ENCODE peak calls at places on chromosome 15, in six cellular contexts. B, H, O, U, L and N are unnamed samples.

GRCh38 chr15:90376789-90377188 is 11.3 kb upstream of the IQGAP1 start:
- DNase-seq in B (no peak), H (no peak), O (no peak), U (no peak), L (peak; percentile 60), N (no peak)

GRCh38 chr15:73328986-73329385 is 39.8 kb downstream of the HCN4 start:
- DNase-seq in B (no peak), H (no peak), O (no peak), U (no peak), L (no peak), N (no peak)

GRCh38 chr15:96336643-96337353 is 6.3 kb downstream of the NR2F2 start:
- DNase-seq in B (no peak), H (peak; percentile 42), O (no peak), U (no peak), L (no peak), N (no peak)

GRCh38 chr15:73403171-73403570 is 34.4 kb upstream of the HCN4 start:
- DNase-seq in B (no peak), H (no peak), O (no peak), U (no peak), L (no peak), N (no peak)

GRCh38 chr15:96331942-96332853 is 1.7 kb downstream of the NR2F2 start:
- DNase-seq in B (no peak), H (peak; percentile 52), O (no peak), U (peak; percentile 56), L (peak; percentile 72), N (peak; percentile 62)

GRCh38 chr15:89659295-89659694 is 4.0 kb upstream of the KIF7 start:
- DNase-seq in B (no peak), H (no peak), O (no peak), U (no peak), L (no peak), N (no peak)

GRCh38 chr15:40902605-40903561 is 8.6 kb downstream of the VPS18 start:
- DNase-seq in B (no peak), H (peak; percentile 83), O (no peak), U (no peak), L (peak; percentile 99), N (peak; percentile 38)

GRCh38 chr15:88680241-88680910 is 41.6 kb downstream of the ISG20 start:
- DNase-seq in B (no peak), H (no peak), O (no peak), U (no peak), L (no peak), N (no peak)

GRCh38 chr15:74295800-74296199 is 59.7 kb downstream of the CCDC33 start:
- DNase-seq in B (no peak), H (no peak), O (no peak), U (no peak), L (no peak), N (no peak)

GRCh38 chr15:101142711-101143110 is 109.1 kb downstream of the CHSY1 start:
- DNase-seq in B (no peak), H (no peak), O (no peak), U (no peak), L (no peak), N (no peak)

GRCh38 chr15:70053006-70053702 is 44.6 kb downstream of the TLE3 start:
- DNase-seq in B (no peak), H (no peak), O (no peak), U (no peak), L (no peak), N (no peak)

GRCh38 chr15:73748731-73749130 is 4.4 kb downstream of the INSYN1 start:
- DNase-seq in B (no peak), H (no peak), O (no peak), U (no peak), L (no peak), N (no peak)

DNA sequence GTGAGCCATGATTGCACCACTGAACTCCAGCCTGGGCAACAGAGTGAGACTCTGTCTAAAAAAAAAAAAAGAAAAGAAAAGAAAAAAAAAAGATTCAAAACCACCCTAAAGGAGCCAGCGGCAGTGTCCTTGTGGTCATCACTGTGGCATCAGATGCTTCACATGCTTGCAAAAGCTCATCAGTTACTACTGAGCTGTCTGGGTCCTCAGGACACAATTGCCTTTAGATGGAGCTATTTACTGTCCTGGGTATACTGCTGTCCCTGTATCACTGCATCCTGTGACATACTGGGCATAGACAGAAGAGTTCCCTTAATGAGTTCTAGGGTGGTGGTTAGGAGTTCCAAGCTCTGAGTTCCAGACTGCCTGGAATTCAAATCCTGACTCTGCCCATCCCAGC is 85.8 kb downstream of the LINGO1 start:
- DNase-seq in B (no peak), H (no peak), O (no peak), U (no peak), L (no peak), N (no peak)
- TF ChIP-seq CTCF in B (no peak), H (no peak), O (no peak), U (no peak), L (no peak), N (no peak)

GRCh38 chr15:53830707-53831386 is 71.4 kb upstream of the WDR72 start:
- DNase-seq in B (no peak), H (no peak), O (no peak), U (no peak), L (no peak), N (no peak)

GRCh38 chr15:53833134-53833624 is 73.7 kb upstream of the WDR72 start:
- DNase-seq in B (peak; percentile 1), H (no peak), O (no peak), U (no peak), L (no peak), N (no peak)

GRCh38 chr15:53834214-53834613 is 74.8 kb upstream of the WDR72 start:
- DNase-seq in B (no peak), H (no peak), O (no peak), U (no peak), L (no peak), N (no peak)

GRCh38 chr15:53829471-53829870 is 70.0 kb upstream of the WDR72 start:
- DNase-seq in B (no peak), H (no peak), O (no peak), U (no peak), L (no peak), N (no peak)

DNA sequence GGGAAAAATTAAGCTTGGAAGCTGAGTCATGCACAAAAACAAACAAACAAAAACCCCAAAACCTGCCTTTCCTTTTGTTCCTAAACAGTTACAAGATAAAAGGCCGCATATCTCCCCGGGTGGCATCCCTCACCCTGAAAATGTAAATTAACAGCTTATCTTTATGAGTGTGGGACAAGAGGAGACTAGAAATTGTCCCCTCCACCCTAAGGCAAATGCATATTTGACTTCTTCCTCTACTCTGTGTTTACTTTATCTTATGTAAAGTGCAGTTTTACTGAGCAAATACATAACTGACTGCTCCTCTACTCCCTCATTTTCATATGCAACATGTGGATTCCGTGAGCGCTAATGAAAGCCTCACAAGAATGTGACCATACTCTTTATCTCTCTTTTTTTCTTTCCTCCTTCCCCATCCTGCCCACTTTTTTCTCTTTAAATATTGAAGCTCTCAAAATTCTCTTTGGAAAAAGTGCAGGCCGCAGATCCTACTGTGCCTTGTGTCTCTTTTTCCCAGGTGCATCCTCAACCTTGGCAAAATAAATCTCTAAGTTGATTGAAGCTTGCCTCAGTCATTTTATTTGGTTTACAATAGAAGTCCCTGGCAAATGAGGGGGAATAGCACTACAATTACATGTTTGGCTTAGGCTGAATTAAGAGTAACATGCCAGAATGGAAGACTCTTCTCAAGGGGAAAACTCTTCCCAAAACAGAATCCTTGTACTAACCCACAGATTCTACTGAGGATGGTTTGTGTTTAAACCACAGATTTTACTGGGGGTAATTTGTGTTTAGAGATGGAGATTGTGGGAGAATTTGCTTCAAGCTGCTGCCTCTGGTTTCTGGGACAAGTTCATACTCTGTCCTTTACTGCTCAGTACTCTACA is 72.7 kb upstream of the WDR72 start:
- DNase-seq in B (no peak), H (no peak), O (no peak), U (no peak), L (no peak), N (no peak)
- H3K4me3 ChIP-seq in B (no peak overlapping the region), H (no peak overlapping the region), O (no peak overlapping the region), U (no peak overlapping the region), L (no peak overlapping the region), N (no peak overlapping the region)

GRCh38 chr15:66386204-66387123 is at the start of gene MAP2K1:
- DNase-seq in B (peak; percentile 96), H (peak; percentile 98), O (peak; percentile 80), U (peak; percentile 98), L (peak; percentile 98), N (peak; percentile 95)

GRCh38 chr15:66388576-66388975 is 1.9 kb downstream of the MAP2K1 start:
- DNase-seq in B (no peak), H (no peak), O (no peak), U (no peak), L (no peak), N (no peak)

GRCh38 chr15:66389098-66389858 is 2.6 kb downstream of the MAP2K1 start:
- DNase-seq in B (no peak), H (no peak), O (no peak), U (no peak), L (no peak), N (no peak)

GRCh38 chr15:66387176-66388056 is 704 bp downstream of the MAP2K1 start:
- DNase-seq in B (peak; percentile 83), H (peak; percentile 66), O (peak; percentile 20), U (peak; percentile 70), L (peak; percentile 47), N (peak; percentile 62)

DNA sequence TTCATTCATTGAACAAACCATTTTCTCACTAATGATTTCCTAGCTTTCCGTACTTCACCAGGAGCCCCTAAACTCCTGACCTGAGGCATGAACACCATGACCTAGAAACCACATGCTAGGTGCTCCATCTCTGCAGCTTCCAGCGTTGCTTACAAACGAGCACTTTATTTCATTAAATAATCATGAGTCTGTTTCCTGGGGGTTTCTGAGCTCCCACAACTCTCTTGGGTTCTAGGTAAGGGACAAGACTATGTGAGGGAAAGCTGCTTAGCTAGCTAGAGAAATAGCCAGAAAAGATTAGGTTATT is 1.3 kb downstream of the MAP2K1 start:
- DNase-seq in B (no peak), H (no peak), O (no peak), U (no peak), L (no peak), N (no peak)
- TF ChIP-seq CTCF in B (no peak), H (no peak), O (no peak), U (no peak), L (no peak), N (no peak)

GRCh38 chr15:78232951-78233350 is 1.4 kb downstream of the ACSBG1 start:
- DNase-seq in B (no peak), H (no peak), O (no peak), U (no peak), L (no peak), N (no peak)
- H3K4me3 ChIP-seq in B (no peak overlapping the region), H (no peak overlapping the region), O (no peak overlapping the region), U (no peak overlapping the region), L (no peak overlapping the region), N (no peak overlapping the region)

GRCh38 chr15:43775411-43775965 is 1.3 kb downstream of the ELL3 start:
- DNase-seq in B (peak; percentile 58), H (peak; percentile 54), O (no peak), U (peak; percentile 51), L (no peak), N (peak; percentile 33)
- TF ChIP-seq CTCF in B (peak; percentile 30), H (peak; percentile 12), O (peak; percentile 43), U (peak; percentile 16), L (no peak), N (peak; percentile 35)